ENCODE peak calls at places on chromosomes 5 and 9, in four cellular contexts. One of them, this sample, is unnamed.
A peak's percentile ranks its signal among the peaks of the same experiment; 100 is the strongest.

GRCh38 chr5:168691891-168692290 is 112.7 kb upstream of the PANK3 start:
- DNase-seq in lower leg skin: no peak
- DNase-seq in coronary artery: no peak
- DNase-seq in NT2/D1: no peak
- DNase-seq in this sample: no peak

GRCh38 chr9:126363847-126364671 is 37.4 kb downstream of the MVB12B start:
- DNase-seq in coronary artery: no peak
- DNase-seq in NT2/D1: no peak
- DNase-seq in lower leg skin: peak; percentile 72
- DNase-seq in this sample: peak; percentile 21

GRCh38 chr9:82132024-82132423 is 143.5 kb downstream of the SPATA31D1 start:
- DNase-seq in NT2/D1: no peak
- DNase-seq in lower leg skin: no peak
- DNase-seq in coronary artery: no peak
- DNase-seq in this sample: no peak

GRCh38 chr5:14039063-14039462 is 94.6 kb upstream of the DNAH5 start:
- DNase-seq in lower leg skin: no peak
- DNase-seq in NT2/D1: no peak
- DNase-seq in coronary artery: no peak
- DNase-seq in this sample: peak; percentile 50

GRCh38 chr5:19987594-19988345 is at the start of gene CDH18:
- DNase-seq in lower leg skin: peak; percentile 84
- DNase-seq in coronary artery: peak; percentile 60
- DNase-seq in NT2/D1: peak; percentile 42
- DNase-seq in this sample: peak; percentile 92

GRCh38 chr5:170293273-170293672 is 4.3 kb downstream of the LCP2 start:
- DNase-seq in lower leg skin: no peak
- DNase-seq in NT2/D1: no peak
- DNase-seq in coronary artery: no peak
- DNase-seq in this sample: no peak

GRCh38 chr5:10564838-10565784 is 1.2 kb downstream of the ANKRD33B start:
- DNase-seq in NT2/D1: no peak
- DNase-seq in lower leg skin: peak; percentile 89
- DNase-seq in coronary artery: no peak
- DNase-seq in this sample: peak; percentile 59

GRCh38 chr5:179868541-179868940 is 9.9 kb upstream of the MRNIP start:
- DNase-seq in lower leg skin: no peak
- DNase-seq in NT2/D1: no peak
- DNase-seq in coronary artery: no peak
- DNase-seq in this sample: no peak

GRCh38 chr9:93683331-93684134 is 107.1 kb downstream of the PHF2 start:
- DNase-seq in coronary artery: no peak
- DNase-seq in NT2/D1: no peak
- DNase-seq in lower leg skin: peak; percentile 72
- DNase-seq in this sample: no peak

GRCh38 chr9:19271081-19271480 is 40.6 kb downstream of the DENND4C start:
- DNase-seq in NT2/D1: no peak
- DNase-seq in lower leg skin: no peak
- DNase-seq in coronary artery: no peak
- DNase-seq in this sample: no peak

GRCh38 chr5:33588654-33589372 is 148.0 kb downstream of the TARS1 start:
- DNase-seq in coronary artery: no peak
- DNase-seq in lower leg skin: no peak
- DNase-seq in NT2/D1: peak; percentile 18
- DNase-seq in this sample: no peak

GRCh38 chr9:135174269-135174668 is 86.8 kb downstream of the OLFM1 start:
- DNase-seq in NT2/D1: no peak
- DNase-seq in coronary artery: no peak
- DNase-seq in lower leg skin: no peak
- DNase-seq in this sample: no peak

GRCh38 chr9:114506082-114506390 is 763 bp upstream of the WHRN start:
- DNase-seq in NT2/D1: no peak
- DNase-seq in lower leg skin: no peak
- DNase-seq in coronary artery: no peak
- DNase-seq in this sample: no peak

GRCh38 chr5:76960004-76960625 is 7.3 kb downstream of the CRHBP start:
- DNase-seq in lower leg skin: no peak
- DNase-seq in coronary artery: no peak
- DNase-seq in NT2/D1: no peak
- DNase-seq in this sample: no peak

GRCh38 chr5:76958976-76959767 is 6.3 kb downstream of the CRHBP start:
- DNase-seq in NT2/D1: no peak
- DNase-seq in lower leg skin: no peak
- DNase-seq in coronary artery: no peak
- DNase-seq in this sample: peak; percentile 19

GRCh38 chr5:76964018-76964417 is 11.2 kb downstream of the CRHBP start:
- DNase-seq in coronary artery: no peak
- DNase-seq in lower leg skin: no peak
- DNase-seq in NT2/D1: no peak
- DNase-seq in this sample: no peak
- H3K4me3 ChIP-seq in coronary artery: no peak overlapping the region
- H3K4me3 ChIP-seq in lower leg skin: no peak overlapping the region
- H3K4me3 ChIP-seq in NT2/D1: no peak overlapping the region
- H3K4me3 ChIP-seq in this sample: no peak overlapping the region

GRCh38 chr5:16741007-16741406 is 124.2 kb upstream of the RETREG1 start:
- DNase-seq in NT2/D1: no peak
- DNase-seq in lower leg skin: no peak
- DNase-seq in coronary artery: no peak
- DNase-seq in this sample: peak; percentile 26
- H3K4me3 ChIP-seq in NT2/D1: peak overlapping the region; percentile 65
- H3K4me3 ChIP-seq in lower leg skin: no peak overlapping the region
- H3K4me3 ChIP-seq in coronary artery: peak overlapping the region; percentile 53
- H3K4me3 ChIP-seq in this sample: peak overlapping the region; percentile 70

DNA sequence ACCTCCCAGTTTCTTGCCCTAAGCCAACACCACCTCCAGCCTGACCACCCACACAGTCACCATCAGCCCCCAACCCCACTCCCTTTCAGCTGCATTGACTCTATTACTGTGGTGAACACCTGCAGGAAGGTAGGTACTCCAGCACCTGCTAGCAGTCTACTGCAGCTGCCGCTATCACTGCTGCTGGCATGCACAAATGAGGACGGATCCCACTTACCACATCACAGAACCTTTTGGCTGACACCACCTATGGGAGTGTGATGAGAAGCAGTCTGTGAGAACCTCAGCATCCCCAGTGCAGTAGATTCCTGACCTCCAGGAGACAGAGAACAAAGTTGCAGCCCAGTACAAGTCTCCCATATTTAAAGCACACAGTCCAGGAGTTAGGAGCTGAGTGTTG is 71.9 kb downstream of the ANXA1 start:
- DNase-seq in coronary artery: no peak
- DNase-seq in lower leg skin: no peak
- DNase-seq in NT2/D1: no peak
- DNase-seq in this sample: no peak
- H3K4me3 ChIP-seq in coronary artery: no peak overlapping the region
- H3K4me3 ChIP-seq in lower leg skin: no peak overlapping the region
- H3K4me3 ChIP-seq in NT2/D1: no peak overlapping the region
- H3K4me3 ChIP-seq in this sample: no peak overlapping the region

GRCh38 chr9:129281506-129282145 is 103.6 kb upstream of the IER5L start:
- DNase-seq in NT2/D1: no peak
- DNase-seq in coronary artery: peak; percentile 59
- DNase-seq in lower leg skin: peak; percentile 77
- DNase-seq in this sample: no peak

GRCh38 chr9:129280236-129281231 is 102.5 kb upstream of the IER5L start:
- DNase-seq in coronary artery: peak; percentile 56
- DNase-seq in lower leg skin: peak; percentile 73
- DNase-seq in NT2/D1: no peak
- DNase-seq in this sample: no peak

GRCh38 chr9:129283290-129283691 is 105.2 kb upstream of the IER5L start:
- DNase-seq in NT2/D1: no peak
- DNase-seq in lower leg skin: peak; percentile 84
- DNase-seq in coronary artery: peak; percentile 64
- DNase-seq in this sample: no peak

GRCh38 chr9:129283705-129284606 is 105.9 kb upstream of the IER5L start:
- DNase-seq in NT2/D1: no peak
- DNase-seq in coronary artery: peak; percentile 61
- DNase-seq in lower leg skin: peak; percentile 84
- DNase-seq in this sample: no peak

GRCh38 chr9:129282308-129283211 is 104.5 kb upstream of the IER5L start:
- DNase-seq in coronary artery: peak; percentile 69
- DNase-seq in lower leg skin: peak; percentile 82
- DNase-seq in NT2/D1: no peak
- DNase-seq in this sample: no peak
- H3K4me3 ChIP-seq in coronary artery: peak overlapping the region; percentile 65
- H3K4me3 ChIP-seq in lower leg skin: no peak overlapping the region
- H3K4me3 ChIP-seq in NT2/D1: no peak overlapping the region
- H3K4me3 ChIP-seq in this sample: no peak overlapping the region

DNA sequence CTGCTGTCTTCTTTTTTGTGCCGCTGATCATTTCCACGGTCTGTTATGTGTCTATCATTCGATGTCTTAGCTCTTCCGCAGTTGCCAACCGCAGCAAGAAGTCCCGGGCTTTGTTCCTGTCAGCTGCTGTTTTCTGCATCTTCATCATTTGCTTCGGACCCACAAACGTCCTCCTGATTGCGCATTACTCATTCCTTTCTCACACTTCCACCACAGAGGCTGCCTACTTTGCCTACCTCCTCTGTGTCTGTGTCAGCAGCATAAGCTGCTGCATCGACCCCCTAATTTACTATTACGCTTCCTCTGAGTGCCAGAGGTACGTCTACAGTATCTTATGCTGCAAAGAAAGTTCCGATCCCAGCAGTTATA is 17.1 kb downstream of the F2R start:
- DNase-seq in NT2/D1: no peak
- DNase-seq in coronary artery: no peak
- DNase-seq in lower leg skin: no peak
- DNase-seq in this sample: no peak
- H3K4me3 ChIP-seq in NT2/D1: no peak overlapping the region
- H3K4me3 ChIP-seq in coronary artery: no peak overlapping the region
- H3K4me3 ChIP-seq in lower leg skin: no peak overlapping the region
- H3K4me3 ChIP-seq in this sample: no peak overlapping the region

GRCh38 chr5:65828022-65828421 is 98.4 kb upstream of the ERBIN start:
- DNase-seq in lower leg skin: no peak
- DNase-seq in coronary artery: no peak
- DNase-seq in NT2/D1: no peak
- DNase-seq in this sample: peak; percentile 35
- H3K4me3 ChIP-seq in lower leg skin: no peak overlapping the region
- H3K4me3 ChIP-seq in coronary artery: peak overlapping the region; percentile 43
- H3K4me3 ChIP-seq in NT2/D1: no peak overlapping the region
- H3K4me3 ChIP-seq in this sample: peak overlapping the region; percentile 66

DNA sequence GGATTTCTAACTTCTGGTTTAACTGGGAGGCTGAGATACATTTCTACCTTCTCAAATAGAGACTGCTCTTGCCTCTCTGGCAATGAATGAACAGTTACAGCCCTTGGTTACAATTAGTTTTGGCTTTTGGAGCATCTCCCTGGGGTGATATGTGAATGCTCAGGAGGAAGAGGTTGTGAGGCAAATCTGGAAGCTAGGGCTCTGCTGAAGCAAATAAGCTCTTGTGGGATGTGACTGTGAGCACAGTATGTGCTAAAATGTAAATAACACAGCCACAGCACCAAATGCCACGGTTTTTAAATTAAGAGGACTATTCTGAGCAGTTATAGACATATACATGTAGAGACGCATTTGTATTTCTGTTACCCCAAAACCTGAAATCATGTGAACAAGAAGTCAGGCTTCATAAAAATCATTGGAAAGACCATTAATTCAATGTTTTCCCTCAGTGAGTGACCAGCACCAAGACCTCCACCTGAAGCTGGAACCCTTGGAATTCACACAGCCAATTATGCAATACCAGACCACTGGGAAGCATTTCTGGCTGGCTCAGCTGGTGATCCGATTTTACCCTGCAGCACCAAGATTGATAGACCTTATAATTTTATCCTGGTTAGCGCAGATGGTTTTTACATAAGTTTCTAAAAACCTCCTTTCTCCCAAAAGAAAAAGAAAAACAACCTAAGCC is 3.0 kb upstream of the SLC44A1 start:
- DNase-seq in coronary artery: no peak
- DNase-seq in NT2/D1: no peak
- DNase-seq in lower leg skin: no peak
- DNase-seq in this sample: no peak
- H3K4me3 ChIP-seq in coronary artery: no peak overlapping the region
- H3K4me3 ChIP-seq in NT2/D1: no peak overlapping the region
- H3K4me3 ChIP-seq in lower leg skin: no peak overlapping the region
- H3K4me3 ChIP-seq in this sample: peak overlapping the region; percentile 81

GRCh38 chr9:137030006-137030405 is 1.9 kb downstream of the FUT7 start:
- DNase-seq in coronary artery: no peak
- DNase-seq in NT2/D1: no peak
- DNase-seq in lower leg skin: no peak
- DNase-seq in this sample: no peak

GRCh38 chr9:137029058-137029922 is 1.3 kb upstream of the ABCA2 start:
- DNase-seq in lower leg skin: peak; percentile 94
- DNase-seq in coronary artery: no peak
- DNase-seq in NT2/D1: peak; percentile 49
- DNase-seq in this sample: peak; percentile 86

GRCh38 chr9:137030528-137030927 is 1.4 kb downstream of the FUT7 start:
- DNase-seq in coronary artery: no peak
- DNase-seq in NT2/D1: no peak
- DNase-seq in lower leg skin: no peak
- DNase-seq in this sample: no peak

GRCh38 chr9:137031904-137032639 is at the start of gene FUT7:
- DNase-seq in NT2/D1: no peak
- DNase-seq in lower leg skin: no peak
- DNase-seq in coronary artery: no peak
- DNase-seq in this sample: no peak

DNA sequence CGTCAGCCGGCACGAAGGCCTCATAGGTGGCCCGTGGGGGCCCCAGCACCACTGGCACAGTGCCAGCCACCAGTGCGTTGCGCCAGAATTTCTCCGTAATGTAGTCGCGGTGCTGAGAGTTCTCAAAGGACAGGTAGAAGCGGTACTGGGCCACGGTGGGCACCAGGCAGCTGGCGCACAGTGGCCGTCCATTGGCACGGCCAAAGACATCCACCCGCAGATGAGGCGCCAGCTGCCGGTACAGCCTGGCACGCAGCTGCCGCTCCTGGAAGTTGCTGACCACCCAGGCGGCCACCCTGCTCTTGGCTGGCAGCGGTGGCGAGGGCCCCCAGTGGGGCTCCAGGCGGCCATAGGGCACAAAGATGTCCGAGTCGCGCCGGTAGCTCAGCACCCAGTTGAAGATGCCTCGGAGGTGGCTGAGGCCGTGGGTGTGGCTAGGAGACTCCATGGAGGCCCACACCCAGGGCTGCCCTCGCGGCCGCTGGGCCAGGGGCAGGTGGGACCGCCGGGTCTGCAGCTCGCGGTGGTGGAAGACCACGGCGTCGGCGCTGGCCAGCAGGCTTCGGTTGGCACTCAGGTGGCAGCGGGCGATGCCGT is 859 bp downstream of the FUT7 start:
- DNase-seq in lower leg skin: no peak
- DNase-seq in NT2/D1: no peak
- DNase-seq in coronary artery: no peak
- DNase-seq in this sample: no peak
- H3K4me3 ChIP-seq in lower leg skin: no peak overlapping the region
- H3K4me3 ChIP-seq in NT2/D1: no peak overlapping the region
- H3K4me3 ChIP-seq in coronary artery: no peak overlapping the region
- H3K4me3 ChIP-seq in this sample: no peak overlapping the region

GRCh38 chr5:90289837-90290236 is 119.7 kb downstream of the CETN3 start:
- DNase-seq in coronary artery: no peak
- DNase-seq in lower leg skin: no peak
- DNase-seq in NT2/D1: no peak
- DNase-seq in this sample: no peak
- H3K4me3 ChIP-seq in coronary artery: no peak overlapping the region
- H3K4me3 ChIP-seq in lower leg skin: no peak overlapping the region
- H3K4me3 ChIP-seq in NT2/D1: no peak overlapping the region
- H3K4me3 ChIP-seq in this sample: no peak overlapping the region